ENCODE peak calls at places on chromosome 6, in ten cellular contexts. Z is left lung, D is HFFc6, S is tibial artery, V is BJ, R is epithelial cell of esophagus, G is body of pancreas, O is sigmoid colon, K is cardiac muscle cell, E is psoas muscle. B is an unnamed sample.

GRCh38 chr6:134161036-134161435 is 108.6 kb upstream of the SLC2A12 start:
- DNase-seq in Z (no peak), D (peak), S (no peak), V (peak), R (peak), G (no peak), O (no peak), K (peak), E (no peak), B (no peak)

GRCh38 chr6:164700497-164700896 is 608.9 kb downstream of the C6orf118 start:
- DNase-seq in Z (no peak), D (no peak), S (no peak), V (no peak), R (no peak), G (no peak), O (no peak), K (no peak), E (no peak), B (no peak)

GRCh38 chr6:125255201-125255600 is 46.6 kb downstream of the HDDC2 start:
- DNase-seq in Z (no peak), D (no peak), S (no peak), V (no peak), R (peak), G (no peak), O (no peak), K (no peak), E (no peak), B (no peak)

GRCh38 chr6:293185-294174 is 1.2 kb downstream of the DUSP22 start:
- DNase-seq in Z (no peak), D (no peak), S (peak), V (no peak), R (peak), G (peak), O (peak), K (no peak), E (peak), B (peak)

GRCh38 chr6:133705071-133705470 is 183.8 kb upstream of the TCF21 start:
- DNase-seq in Z (no peak), D (peak), S (no peak), V (peak), R (peak), G (no peak), O (no peak), K (peak), E (no peak), B (no peak)

GRCh38 chr6:117451607-117452164 is 25.9 kb upstream of the ROS1 start:
- DNase-seq in Z (no peak), D (no peak), S (no peak), V (no peak), R (peak), G (no peak), O (no peak), K (peak), E (no peak), B (no peak)

GRCh38 chr6:157106487-157106886 is 216.8 kb downstream of the TMEM242 start:
- DNase-seq in Z (no peak), D (peak), S (no peak), V (no peak), R (peak), G (no peak), O (no peak), K (no peak), E (no peak), B (no peak)

GRCh38 chr6:27544612-27545260 is 71.8 kb upstream of the ZNF184 start:
- DNase-seq in Z (no peak), D (no peak), S (no peak), V (no peak), R (no peak), G (no peak), O (no peak), K (no peak), E (no peak), B (no peak)

GRCh38 chr6:158758941-158759479 is 60.2 kb downstream of the EZR start:
- DNase-seq in Z (no peak), D (no peak), S (no peak), V (no peak), R (peak), G (no peak), O (no peak), K (no peak), E (no peak), B (no peak)

GRCh38 chr6:28742668-28743270 is 181.0 kb downstream of the TRIM27 start:
- DNase-seq in Z (no peak), D (peak), S (no peak), V (no peak), R (peak), G (no peak), O (no peak), K (peak), E (no peak), B (no peak)

GRCh38 chr6:56168601-56169000 is 78.8 kb downstream of the COL21A1 start:
- DNase-seq in Z (no peak), D (peak), S (no peak), V (no peak), R (peak), G (no peak), O (no peak), K (no peak), E (no peak), B (no peak)

GRCh38 chr6:147904416-147904815 is 395.9 kb downstream of the SAMD5 start:
- DNase-seq in Z (no peak), D (no peak), S (no peak), V (no peak), R (peak), G (no peak), O (no peak), K (no peak), E (no peak), B (no peak)

DNA sequence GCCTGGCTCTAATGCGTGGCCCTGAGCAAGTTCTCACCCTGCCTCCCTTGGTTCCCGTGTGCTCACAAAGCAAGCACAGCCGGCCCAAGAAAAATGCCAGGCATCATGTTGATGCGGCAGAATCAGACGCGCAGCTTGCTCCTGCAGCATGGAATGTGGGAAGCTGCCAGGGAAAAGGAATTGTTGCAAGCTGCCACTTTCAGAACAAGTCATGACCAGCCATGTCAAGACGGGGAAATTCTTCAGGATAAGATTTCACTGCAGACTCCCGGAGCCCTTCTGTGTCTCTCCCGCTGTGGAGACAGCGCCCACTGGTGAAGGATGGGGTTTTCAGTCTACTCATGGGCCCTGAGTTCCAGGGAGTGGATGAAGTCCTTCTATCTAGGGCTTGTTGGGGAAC is 4.6 kb downstream of the DACT2 start:
- DNase-seq in Z (no peak), D (no peak), S (no peak), V (no peak), R (peak), G (no peak), O (no peak), K (peak), E (no peak), B (no peak)
- TF ChIP-seq CTCF in Z (peak), D (no peak), S (no peak), V (no peak), R (peak), G (peak), O (no peak), K (peak), E (no peak), B (no peak)

GRCh38 chr6:90284236-90284744 is 12.4 kb downstream of the BACH2 start:
- DNase-seq in Z (peak), D (peak), S (peak), V (peak), R (peak), G (no peak), O (no peak), K (peak), E (no peak), B (no peak)
- TF ChIP-seq CTCF in Z (no peak), D (no peak), S (no peak), V (peak), R (no peak), G (no peak), O (no peak), K (no peak), E (no peak), B (peak)

GRCh38 chr6:42084889-42085288 is 34.6 kb downstream of the TAF8 start:
- DNase-seq in Z (no peak), D (no peak), S (no peak), V (no peak), R (no peak), G (no peak), O (no peak), K (no peak), E (no peak), B (no peak)
- TF ChIP-seq CTCF in Z (no peak), D (peak), S (no peak), V (no peak), R (peak), G (no peak), O (no peak), K (no peak), E (no peak), B (peak)

DNA sequence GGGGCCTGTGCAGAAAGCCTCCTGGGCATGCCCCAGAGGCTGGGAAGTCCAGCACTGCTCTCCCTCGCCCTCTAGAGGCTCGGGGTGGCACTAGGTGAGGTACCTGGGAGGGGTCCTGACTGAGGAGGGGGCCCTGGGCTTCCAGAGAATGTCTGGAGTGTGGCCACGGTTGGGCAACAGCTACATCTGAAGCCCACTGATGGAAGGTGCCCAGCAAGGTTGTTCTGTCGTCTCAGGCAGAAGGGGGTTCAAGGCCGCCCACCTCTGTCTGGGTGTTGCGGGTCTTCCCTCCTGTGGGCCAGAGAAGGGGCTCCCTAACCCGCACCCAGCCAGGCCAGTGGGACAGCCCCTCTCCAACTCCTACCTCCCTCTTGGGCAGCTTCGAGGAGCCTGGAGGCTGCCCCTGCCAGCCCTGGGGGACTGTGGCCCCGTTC is 11.4 kb upstream of the VEGFA start:
- DNase-seq in Z (no peak), D (no peak), S (no peak), V (no peak), R (no peak), G (no peak), O (peak), K (no peak), E (peak), B (no peak)
- TF ChIP-seq CTCF in Z (peak), D (peak), S (peak), V (peak), R (peak), G (peak), O (no peak), K (peak), E (peak), B (peak)

DNA sequence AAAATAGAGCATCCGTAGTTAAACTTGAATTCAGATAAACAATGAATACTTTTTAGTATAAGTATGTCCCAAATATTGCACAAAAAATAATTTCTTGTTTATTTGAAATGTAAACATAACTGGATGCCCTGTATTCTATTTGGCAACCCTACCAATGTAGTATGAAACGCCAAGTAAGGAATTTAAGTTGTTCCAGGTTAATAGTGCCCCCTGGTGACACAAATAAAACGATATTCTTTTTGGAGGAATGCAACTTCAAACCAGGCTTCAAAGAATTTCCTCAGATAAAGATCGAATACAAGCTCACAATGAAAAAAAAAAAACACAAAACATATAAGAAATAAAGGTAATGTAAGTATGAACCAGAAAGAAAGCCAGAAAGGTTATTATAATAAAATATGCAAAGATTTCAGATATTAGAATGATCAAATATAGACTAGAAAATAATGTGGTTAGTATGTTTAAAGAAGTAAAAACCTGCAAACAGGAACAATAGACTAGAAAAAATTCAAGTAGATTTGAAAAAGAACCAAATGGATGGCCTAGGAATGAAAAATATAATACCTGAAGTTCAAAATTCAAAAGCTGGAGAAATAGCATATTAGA is 18.4 kb upstream of the AKAP7 start:
- DNase-seq in Z (no peak), D (peak), S (no peak), V (no peak), R (peak), G (no peak), O (no peak), K (peak), E (no peak), B (no peak)
- TF ChIP-seq CTCF in Z (peak), D (peak), S (peak), V (peak), R (peak), G (peak), O (peak), K (peak), E (peak), B (peak)

DNA sequence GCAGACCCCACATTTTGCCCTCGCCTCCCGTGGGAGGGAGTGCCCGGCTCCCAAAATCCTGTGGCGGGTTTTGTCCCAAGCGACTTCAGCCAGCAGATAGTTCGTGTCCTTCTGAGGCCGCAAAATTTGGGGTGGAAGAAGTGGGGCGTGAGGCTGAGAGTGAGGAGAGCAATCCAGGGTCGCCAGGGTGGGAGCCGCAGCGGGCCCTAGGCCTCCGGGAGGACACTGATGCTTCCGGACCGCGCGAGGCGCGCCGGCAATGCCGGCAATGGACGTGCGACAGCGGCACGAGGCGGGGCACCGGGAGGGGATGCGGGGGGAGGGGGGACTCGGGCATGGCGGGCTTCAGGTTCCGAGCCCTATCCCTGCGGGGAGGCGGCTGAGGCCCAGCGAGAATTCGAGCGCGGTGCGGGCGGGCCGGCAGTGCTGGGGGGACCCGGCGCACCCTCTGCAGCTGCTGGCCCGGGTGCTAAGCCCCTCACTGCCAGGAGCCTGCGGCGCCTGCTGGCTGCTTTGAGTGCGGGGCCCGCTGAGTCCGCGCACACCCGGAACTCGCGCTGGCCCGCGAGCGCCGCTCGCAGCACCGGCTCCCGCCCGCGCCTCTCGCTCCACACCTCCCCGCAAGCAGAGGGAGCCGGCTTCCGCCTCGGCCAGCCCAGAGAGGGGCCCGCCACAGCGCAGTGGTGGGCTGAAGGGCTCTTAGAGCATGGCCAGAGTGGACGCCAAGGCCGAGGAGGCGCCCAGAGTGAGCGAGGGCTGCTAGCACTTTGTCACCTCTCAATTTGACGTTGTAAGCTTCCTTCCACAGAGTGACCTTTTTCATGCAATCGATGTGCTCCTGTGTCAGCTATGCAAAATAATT is 143.8 kb downstream of the LPA start:
- DNase-seq in Z (peak), D (peak), S (peak), V (peak), R (peak), G (peak), O (peak), K (peak), E (peak), B (peak)
- TF ChIP-seq CTCF in Z (no peak), D (peak), S (no peak), V (no peak), R (no peak), G (peak), O (no peak), K (no peak), E (no peak), B (no peak)

GRCh38 chr6:14856177-14856576 is 389.7 kb upstream of the JARID2 start:
- DNase-seq in Z (no peak), D (no peak), S (no peak), V (no peak), R (no peak), G (no peak), O (no peak), K (no peak), E (no peak), B (no peak)
- TF ChIP-seq CTCF in Z (no peak), D (no peak), S (no peak), V (no peak), R (no peak), G (no peak), O (no peak), K (no peak), E (no peak), B (no peak)

DNA sequence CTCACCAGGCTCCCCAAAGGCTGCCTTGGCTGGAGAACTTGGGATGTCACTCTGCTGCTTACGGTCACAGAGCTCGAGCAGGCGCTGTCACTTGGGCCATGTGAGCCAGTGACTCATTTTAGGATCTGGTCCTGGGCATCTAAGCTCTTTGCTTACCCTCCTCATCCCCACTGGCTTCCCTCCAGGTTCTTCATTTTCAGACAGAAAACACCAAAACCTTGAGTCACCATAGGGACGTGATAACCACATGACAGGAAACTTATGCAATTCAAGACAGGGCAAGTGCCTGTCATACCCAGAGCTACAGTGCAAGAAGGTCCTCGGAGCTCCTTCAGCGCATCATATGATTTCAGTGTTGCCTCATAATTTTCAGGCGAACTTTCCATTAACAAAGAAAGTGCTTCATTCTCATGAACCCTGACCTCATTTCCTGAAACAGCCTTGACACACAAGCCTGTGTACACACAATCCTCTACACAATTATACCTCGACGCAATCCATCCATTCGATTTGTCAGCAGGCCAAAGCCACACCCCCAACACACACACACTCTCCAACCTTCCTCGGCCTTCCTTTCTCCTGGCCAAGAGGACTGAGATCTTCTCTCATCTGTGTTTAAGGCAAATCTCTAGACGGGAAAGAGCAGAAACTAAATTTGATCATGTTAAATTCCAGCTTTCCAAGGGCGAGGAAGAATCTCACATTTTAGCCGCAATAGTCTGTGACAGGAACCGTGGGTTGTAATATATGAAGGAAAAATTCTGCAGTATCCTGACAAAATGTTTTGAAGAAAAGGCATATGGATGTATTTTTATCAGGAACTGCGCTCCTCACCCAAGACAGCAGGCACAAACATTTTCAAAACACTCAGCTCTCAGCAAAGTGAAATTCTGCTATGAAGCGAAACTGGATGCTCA is 25.3 kb downstream of the TBC1D7 start:
- DNase-seq in Z (peak), D (peak), S (peak), V (peak), R (peak), G (no peak), O (peak), K (peak), E (peak), B (no peak)
- TF ChIP-seq CTCF in Z (no peak), D (no peak), S (no peak), V (no peak), R (no peak), G (no peak), O (no peak), K (no peak), E (no peak), B (no peak)

DNA sequence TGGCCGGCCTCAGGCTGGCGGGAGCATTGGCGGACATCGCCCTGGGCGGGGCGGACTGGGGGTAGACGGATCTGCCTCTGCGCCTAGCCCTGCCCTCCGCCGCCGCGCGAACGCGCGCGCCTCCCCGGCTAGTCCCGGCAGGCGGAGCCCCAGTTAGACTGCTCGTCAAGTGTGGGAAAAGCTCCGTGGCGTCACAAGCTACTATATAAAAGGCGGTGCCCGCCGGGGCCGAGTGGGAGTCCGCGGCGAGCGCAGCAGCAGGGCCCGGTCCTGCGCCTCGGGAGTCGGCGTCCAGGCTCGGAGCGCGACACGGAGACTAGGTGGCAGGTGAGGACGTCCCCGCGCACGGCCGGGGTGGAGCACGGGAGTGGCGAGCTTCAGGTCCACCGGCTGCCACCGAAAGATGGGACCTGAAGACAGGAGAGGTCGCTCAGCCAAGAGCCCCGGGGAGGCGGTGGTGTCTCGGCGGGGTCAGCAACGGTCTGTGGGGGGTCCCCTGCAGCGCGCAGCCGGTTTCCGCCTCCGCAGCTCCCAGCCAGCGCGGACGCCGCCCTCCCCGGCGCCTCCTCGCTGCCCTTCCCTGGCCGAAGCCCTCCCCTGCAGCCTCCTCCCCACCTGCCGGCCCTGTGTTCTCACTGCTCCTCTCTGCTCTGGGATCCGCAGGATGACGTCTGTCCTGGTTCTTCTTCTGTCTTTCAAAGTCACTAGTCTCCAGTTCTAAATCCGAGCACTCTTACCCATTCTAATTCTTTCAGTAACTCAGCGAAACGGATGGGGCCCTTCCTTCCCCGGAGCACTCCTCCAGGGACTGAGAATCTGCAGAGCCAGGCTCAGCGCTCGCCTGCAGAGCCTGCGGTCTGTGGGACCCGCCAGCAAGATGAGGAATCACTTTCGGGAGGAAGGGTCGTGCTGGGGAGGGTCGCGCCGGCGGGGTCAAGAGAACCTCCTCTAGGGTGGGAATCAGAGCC is 4.3 kb upstream of the RIPK1 start:
- DNase-seq in Z (peak), D (peak), S (peak), V (peak), R (peak), G (peak), O (peak), K (peak), E (peak), B (peak)
- TF ChIP-seq CTCF in Z (no peak), D (peak), S (peak), V (peak), R (no peak), G (peak), O (no peak), K (no peak), E (no peak), B (peak)

DNA sequence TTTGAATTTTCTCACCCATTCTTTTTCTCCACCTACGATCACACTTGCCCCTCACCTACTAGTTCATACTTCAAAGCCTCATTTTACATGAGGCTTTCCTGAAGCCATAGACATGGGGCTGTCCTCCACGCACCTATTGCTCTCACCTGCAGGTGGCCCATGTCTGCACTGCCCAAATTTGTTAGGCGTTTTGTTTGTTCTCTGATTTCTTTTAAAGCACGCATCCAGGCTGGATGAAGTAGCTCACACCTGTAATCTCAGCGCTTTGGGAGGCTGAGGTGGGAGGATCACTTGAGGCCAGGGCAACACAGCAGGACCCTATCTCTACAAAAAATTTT is 106.8 kb upstream of the RIPOR2 start:
- DNase-seq in Z (no peak), D (no peak), S (no peak), V (no peak), R (no peak), G (no peak), O (no peak), K (no peak), E (no peak), B (no peak)
- TF ChIP-seq CTCF in Z (no peak), D (no peak), S (no peak), V (no peak), R (peak), G (no peak), O (no peak), K (no peak), E (no peak), B (no peak)